ENCODE peak calls at places on chromosomes 5 and 9, in eight cellular contexts. Q is H1, U is HCT116, O is breast epithelium, G is GM23338, H is stomach, V is Panc1, W is prostate gland. R is an unnamed sample.

GRCh38 chr9:126144617-126145456 is 181.8 kb upstream of the MVB12B start:
- DNase-seq in Q (no peak), U (no peak), G (no peak), H (peak; percentile 9), V (no peak), O (no peak), W (peak; percentile 1), R (peak; percentile 70)

GRCh38 chr9:15206949-15207696 is 99.9 kb downstream of the TTC39B start:
- DNase-seq in U (no peak), V (no peak), G (no peak), O (no peak), Q (no peak), H (no peak), W (no peak), R (no peak)

GRCh38 chr9:107929439-107929838 is 439.9 kb upstream of the KLF4 start:
- DNase-seq in W (peak; percentile 58), Q (no peak), V (no peak), H (peak; percentile 79), G (no peak), O (no peak), U (no peak), R (no peak)

GRCh38 chr5:134059758-134060495 is 54.6 kb upstream of the TCF7 start:
- DNase-seq in O (no peak), Q (no peak), G (no peak), H (no peak), U (no peak), W (no peak), V (no peak), R (no peak)

GRCh38 chr5:139461176-139461575 is 1.4 kb downstream of the ECSCR start:
- DNase-seq in H (no peak), W (no peak), G (no peak), U (no peak), Q (no peak), V (no peak), O (no peak), R (no peak)

GRCh38 chr9:127968046-127968445 is 12.7 kb downstream of the EEIG1 start:
- DNase-seq in O (no peak), V (peak; percentile 69), H (peak; percentile 62), W (no peak), U (peak; percentile 81), Q (no peak), G (no peak), R (no peak)

GRCh38 chr5:131252824-131253171 is 11.1 kb upstream of the CDC42SE2 start:
- DNase-seq in Q (no peak), O (no peak), G (no peak), H (peak; percentile 65), U (no peak), V (no peak), W (no peak), R (no peak)

GRCh38 chr9:93635186-93636107 is 59.1 kb downstream of the PHF2 start:
- DNase-seq in U (no peak), H (no peak), G (no peak), V (no peak), Q (no peak), O (peak; percentile 34), W (no peak), R (no peak)

GRCh38 chr9:130188860-130189481 is 16.8 kb downstream of the NCS1 start:
- DNase-seq in O (no peak), W (no peak), G (no peak), Q (no peak), V (no peak), U (no peak), H (no peak), R (no peak)

GRCh38 chr9:130191749-130192120 is 19.5 kb downstream of the NCS1 start:
- DNase-seq in O (no peak), G (no peak), Q (no peak), W (no peak), V (no peak), U (no peak), H (no peak), R (no peak)

GRCh38 chr9:130187523-130187846 is 15.3 kb downstream of the NCS1 start:
- DNase-seq in V (no peak), Q (no peak), U (no peak), H (no peak), W (no peak), O (no peak), G (no peak), R (no peak)

GRCh38 chr9:130191068-130191748 is 19.0 kb downstream of the NCS1 start:
- DNase-seq in H (no peak), V (no peak), G (no peak), Q (no peak), O (no peak), W (no peak), U (no peak), R (no peak)

DNA sequence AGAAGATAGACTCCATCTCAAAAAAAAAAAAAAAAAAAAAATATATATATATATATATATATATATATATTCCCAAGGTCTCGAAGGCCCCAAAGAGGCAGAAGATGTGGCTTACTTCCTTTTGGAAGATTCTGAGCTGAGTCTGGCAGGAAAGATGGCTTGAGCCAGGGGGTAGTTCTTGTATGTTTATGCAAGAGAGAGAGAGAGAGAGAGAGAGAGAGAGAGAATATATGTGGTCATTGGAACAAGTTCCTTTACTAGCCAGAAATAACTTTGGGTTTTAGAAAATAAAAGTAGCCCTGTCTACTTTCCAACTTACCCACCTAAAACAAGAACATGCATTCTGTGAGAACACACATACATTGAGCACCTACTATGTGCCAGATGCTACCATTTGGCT is 17.6 kb downstream of the NCS1 start:
- DNase-seq in G (no peak), V (no peak), Q (no peak), H (no peak), U (no peak), O (no peak), W (no peak), R (no peak)
- TF ChIP-seq POLR2AphosphoS5 in G (no peak), V (no peak), Q (no peak), H (no peak), U (no peak), O (no peak), W (peak; percentile 8), R (no peak)

GRCh38 chr5:113652161-113652560 is 138.7 kb downstream of the YTHDC2 start:
- DNase-seq in G (no peak), H (no peak), U (no peak), O (no peak), V (no peak), Q (no peak), W (no peak), R (no peak)

GRCh38 chr5:113654828-113655227 is 141.3 kb downstream of the YTHDC2 start:
- DNase-seq in V (no peak), O (no peak), G (no peak), W (no peak), H (no peak), Q (no peak), U (no peak), R (no peak)
- TF ChIP-seq CTCF in V (no peak), O (no peak), G (no peak), W (no peak), H (no peak), Q (no peak), U (no peak), R (no peak)

GRCh38 chr5:141994737-141995136 is 18.1 kb downstream of the GNPDA1 start:
- DNase-seq in H (no peak), W (no peak), O (no peak), U (no peak), Q (no peak), G (no peak), V (no peak), R (no peak)
- TF ChIP-seq POLR2AphosphoS5 in H (no peak), W (no peak), O (no peak), U (no peak), Q (no peak), G (no peak), V (no peak), R (no peak)

GRCh38 chr5:95646569-95647330 is at the start of gene RFESD:
- DNase-seq in Q (peak; percentile 97), O (peak; percentile 97), V (peak; percentile 86), W (peak; percentile 98), G (peak; percentile 98), H (peak; percentile 100), U (peak; percentile 91), R (no peak)
- TF ChIP-seq CTCF in Q (no peak), O (peak; percentile 28), V (no peak), W (peak; percentile 12), G (peak; percentile 38), H (no peak), U (no peak), R (no peak)

GRCh38 chr5:76746677-76747076 is 30.8 kb downstream of the F2R start:
- DNase-seq in O (no peak), G (no peak), V (no peak), U (no peak), H (no peak), W (no peak), Q (no peak), R (no peak)
- TF ChIP-seq POLR2AphosphoS5 in O (no peak), G (no peak), V (no peak), U (no peak), H (no peak), W (no peak), Q (no peak), R (no peak)

GRCh38 chr5:174192901-174193300 is 147.4 kb downstream of the NSG2 start:
- DNase-seq in O (no peak), U (no peak), W (no peak), H (no peak), V (no peak), Q (no peak), G (no peak), R (no peak)

GRCh38 chr5:174195517-174195916 is 150.0 kb downstream of the NSG2 start:
- DNase-seq in O (no peak), U (no peak), Q (no peak), W (no peak), G (peak; percentile 76), H (no peak), V (no peak), R (no peak)

DNA sequence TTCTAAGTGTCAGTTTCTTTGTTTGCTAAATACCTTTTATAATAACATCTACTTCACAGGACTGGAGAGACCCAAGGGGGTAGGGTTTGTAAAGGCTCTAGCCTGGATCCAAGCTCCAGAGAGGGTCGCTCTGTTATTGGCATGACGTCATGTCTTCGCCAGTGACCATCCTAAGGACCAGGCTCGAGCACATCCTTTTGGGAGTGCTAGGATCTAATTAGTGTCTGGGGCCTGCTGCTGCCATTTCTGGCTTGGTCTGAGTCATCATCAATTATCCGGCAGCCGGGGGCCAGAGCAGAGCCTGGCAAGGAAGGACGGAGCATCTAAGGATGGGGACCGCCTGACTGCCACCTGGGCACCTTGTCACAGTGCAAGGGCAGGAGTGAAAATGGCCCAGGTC is 153.0 kb downstream of the NSG2 start:
- DNase-seq in W (no peak), Q (no peak), V (no peak), H (no peak), G (no peak), U (no peak), O (no peak), R (no peak)
- TF ChIP-seq CTCF in W (no peak), Q (no peak), V (no peak), H (no peak), G (no peak), U (no peak), O (no peak), R (no peak)